ENCODE peak calls at places on chromosome 9, in four cellular contexts. J, P, K and N are unnamed samples.

GRCh38 chr9:71079451-71079850 is 42.0 kb downstream of the TRPM3 start:
- DNase-seq in J (no peak), P (no peak), K (no peak), N (peak)

GRCh38 chr9:72396247-72397091 is 31.5 kb upstream of the ZFAND5 start:
- DNase-seq in J (no peak), P (peak), K (no peak), N (peak)

GRCh38 chr9:70945301-70945700 is 176.1 kb downstream of the TRPM3 start:
- DNase-seq in J (no peak), P (no peak), K (no peak), N (peak)

GRCh38 chr9:23934291-23934690 is 108.3 kb upstream of the ELAVL2 start:
- DNase-seq in J (no peak), P (no peak), K (no peak), N (no peak)

GRCh38 chr9:12681620-12682019 is 11.6 kb upstream of the TYRP1 start:
- DNase-seq in J (no peak), P (no peak), K (no peak), N (no peak)

GRCh38 chr9:84723426-84723825 is 53.9 kb downstream of the NTRK2 start:
- DNase-seq in J (no peak), P (no peak), K (no peak), N (no peak)

GRCh38 chr9:89478821-89479668 is 18.9 kb downstream of the SEMA4D start:
- DNase-seq in J (no peak), P (no peak), K (no peak), N (no peak)

GRCh38 chr9:97985058-97985861 is 2.1 kb downstream of the ANP32B start:
- DNase-seq in J (peak), P (peak), K (no peak), N (no peak)

GRCh38 chr9:1102010-1102712 is 52.0 kb downstream of the DMRT2 start:
- DNase-seq in J (no peak), P (no peak), K (no peak), N (no peak)

GRCh38 chr9:121876658-121877271 is 216.3 kb downstream of the TTLL11 start:
- DNase-seq in J (no peak), P (no peak), K (no peak), N (no peak)

GRCh38 chr9:80976417-80976816 is 712.9 kb downstream of the TLE1 start:
- DNase-seq in J (no peak), P (no peak), K (no peak), N (no peak)

GRCh38 chr9:115939065-115939765 is 214.4 kb upstream of the PAPPA start:
- DNase-seq in J (no peak), P (no peak), K (no peak), N (no peak)

GRCh38 chr9:70418822-70419545 is 4.5 kb upstream of the KLF9 start:
- DNase-seq in J (peak), P (peak), K (peak), N (peak)

GRCh38 chr9:10045598-10045997 is 567.2 kb downstream of the PTPRD start:
- DNase-seq in J (peak), P (no peak), K (no peak), N (peak)

GRCh38 chr9:133527444-133527920 is 2.7 kb upstream of the MYMK start:
- DNase-seq in J (no peak), P (no peak), K (no peak), N (no peak)

GRCh38 chr9:2602704-2603116 is 18.9 kb upstream of the VLDLR start:
- DNase-seq in J (peak), P (no peak), K (no peak), N (no peak)

GRCh38 chr9:124042168-124042775 is 30.7 kb downstream of the LHX2 start:
- DNase-seq in J (no peak), P (no peak), K (no peak), N (no peak)

GRCh38 chr9:97570899-97571298 is 62.3 kb downstream of the TSTD2 start:
- DNase-seq in J (no peak), P (no peak), K (no peak), N (no peak)

GRCh38 chr9:18238254-18238653 is 235.7 kb upstream of the ADAMTSL1 start:
- DNase-seq in J (no peak), P (no peak), K (no peak), N (peak)

GRCh38 chr9:98318041-98318790 is 62.8 kb upstream of the TBC1D2 start:
- DNase-seq in J (no peak), P (no peak), K (no peak), N (no peak)

GRCh38 chr9:136886610-136887597 is 588 bp downstream of the TRAF2 start:
- DNase-seq in J (peak), P (no peak), K (peak), N (no peak)